ENCODE peak calls at places on chromosome 11, in four cellular contexts. One of them, this sample, is unnamed.

GRCh38 chr11:17413414-17414316 is 25.2 kb upstream of the KCNJ11 start:
- DNase-seq in ELR: no peak
- DNase-seq in HEK293T: no peak
- DNase-seq in NCI-H1092: peak
- DNase-seq in this sample: no peak

GRCh38 chr11:129252621-129253020 is 60.5 kb upstream of the ARHGAP32 start:
- DNase-seq in ELR: no peak
- DNase-seq in HEK293T: no peak
- DNase-seq in NCI-H1092: no peak
- DNase-seq in this sample: no peak

GRCh38 chr11:12110714-12111481 is 508 bp downstream of the MICAL2 start:
- DNase-seq in ELR: peak
- DNase-seq in HEK293T: peak
- DNase-seq in NCI-H1092: no peak
- DNase-seq in this sample: no peak

GRCh38 chr11:45104006-45104789 is 42.2 kb upstream of the PRDM11 start:
- DNase-seq in ELR: no peak
- DNase-seq in HEK293T: no peak
- DNase-seq in NCI-H1092: no peak
- DNase-seq in this sample: no peak

GRCh38 chr11:61121917-61122316 is 19.6 kb downstream of the CD5 start:
- DNase-seq in ELR: no peak
- DNase-seq in HEK293T: no peak
- DNase-seq in NCI-H1092: no peak
- DNase-seq in this sample: no peak

GRCh38 chr11:47856186-47856585 is 8.0 kb upstream of the NUP160 start:
- DNase-seq in ELR: peak
- DNase-seq in HEK293T: no peak
- DNase-seq in NCI-H1092: peak
- DNase-seq in this sample: no peak

GRCh38 chr11:57491371-57492061 is 24.0 kb downstream of the SLC43A1 start:
- DNase-seq in ELR: peak
- DNase-seq in HEK293T: peak
- DNase-seq in NCI-H1092: peak
- DNase-seq in this sample: peak

GRCh38 chr11:1652778-1653540 is 23.4 kb downstream of the KRTAP5-5 start:
- DNase-seq in ELR: peak
- DNase-seq in HEK293T: peak
- DNase-seq in NCI-H1092: peak
- DNase-seq in this sample: peak

GRCh38 chr11:87451400-87451799 is 413.7 kb downstream of the TMEM135 start:
- DNase-seq in ELR: peak
- DNase-seq in HEK293T: no peak
- DNase-seq in NCI-H1092: no peak
- DNase-seq in this sample: no peak

GRCh38 chr11:66691311-66691980 is 13.8 kb upstream of the RBM4B start:
- DNase-seq in ELR: no peak
- DNase-seq in HEK293T: no peak
- DNase-seq in NCI-H1092: no peak
- DNase-seq in this sample: no peak

GRCh38 chr11:94948070-94948617 is 25.2 kb downstream of the CWC15 start:
- DNase-seq in ELR: peak
- DNase-seq in HEK293T: no peak
- DNase-seq in NCI-H1092: no peak
- DNase-seq in this sample: no peak

GRCh38 chr11:59710136-59710847 is 3.4 kb downstream of the OR10V1 start:
- DNase-seq in ELR: peak
- DNase-seq in HEK293T: no peak
- DNase-seq in NCI-H1092: no peak
- DNase-seq in this sample: peak

GRCh38 chr11:72989727-72990126 is 152.4 kb downstream of the FCHSD2 start:
- DNase-seq in ELR: no peak
- DNase-seq in HEK293T: no peak
- DNase-seq in NCI-H1092: no peak
- DNase-seq in this sample: no peak

GRCh38 chr11:125062931-125063428 is at the start of gene SLC37A2:
- DNase-seq in ELR: peak
- DNase-seq in HEK293T: peak
- DNase-seq in NCI-H1092: peak
- DNase-seq in this sample: no peak

GRCh38 chr11:7353100-7353499 is 101.4 kb downstream of the SYT9 start:
- DNase-seq in ELR: peak
- DNase-seq in HEK293T: peak
- DNase-seq in NCI-H1092: no peak
- DNase-seq in this sample: peak

GRCh38 chr11:70547821-70548670 is 149.7 kb downstream of the CTTN start:
- DNase-seq in ELR: no peak
- DNase-seq in HEK293T: no peak
- DNase-seq in NCI-H1092: no peak
- DNase-seq in this sample: no peak

GRCh38 chr11:43579171-43579918 is 101.2 kb upstream of the HSD17B12 start:
- DNase-seq in ELR: peak
- DNase-seq in HEK293T: peak
- DNase-seq in NCI-H1092: no peak
- DNase-seq in this sample: peak

GRCh38 chr11:70716986-70717775 is 318.9 kb downstream of the CTTN start:
- DNase-seq in ELR: no peak
- DNase-seq in HEK293T: no peak
- DNase-seq in NCI-H1092: no peak
- DNase-seq in this sample: no peak

GRCh38 chr11:122661182-122661945 is 5.8 kb downstream of the UBASH3B start:
- DNase-seq in ELR: peak
- DNase-seq in HEK293T: no peak
- DNase-seq in NCI-H1092: peak
- DNase-seq in this sample: no peak

GRCh38 chr11:50174189-50174588 is 141.5 kb downstream of the OR4C45 start:
- DNase-seq in ELR: peak
- DNase-seq in HEK293T: no peak
- DNase-seq in NCI-H1092: no peak
- DNase-seq in this sample: no peak

This sample was measured in K562.